ENCODE peak calls at places on chromosome 5, in nine cellular contexts. D is stromal cell of bone marrow; R is NCI-H460; F is SK-N-SH; E is A549; K is mesothelial cell of epicardium; G is iris pigment epithelial cell; L is NCI-H1092; H is activated CD4-positive, alpha-beta T cell treated with anti-CD3 and anti-CD28 coated beads for 24 hours. M is an unnamed sample.

GRCh38 chr5:174612686-174613085 is 111.7 kb upstream of the MSX2 start:
- DNase-seq in K (no peak), G (no peak), E (peak; percentile 33), D (no peak), H (no peak), R (peak; percentile 29), F (no peak), L (no peak), M (no peak)

GRCh38 chr5:150599917-150600511 is 40.4 kb upstream of the SYNPO start:
- DNase-seq in L (peak; percentile 73), F (peak; percentile 86), G (peak; percentile 78), K (peak; percentile 85), E (peak; percentile 91), R (peak; percentile 11), H (no peak), D (peak; percentile 22), M (no peak)

GRCh38 chr5:41542183-41542582 is 31.8 kb upstream of the PLCXD3 start:
- DNase-seq in D (no peak), H (no peak), R (no peak), E (no peak), L (no peak), G (no peak), K (no peak), F (no peak), M (no peak)

GRCh38 chr5:79399046-79399445 is 114.9 kb downstream of the HOMER1 start:
- DNase-seq in K (no peak), G (no peak), R (no peak), L (no peak), F (no peak), E (no peak), D (no peak), H (no peak), M (no peak)

GRCh38 chr5:79831910-79832309 is 142.3 kb downstream of the CMYA5 start:
- DNase-seq in R (no peak), D (no peak), L (no peak), G (no peak), H (no peak), E (no peak), F (no peak), K (no peak), M (no peak)

GRCh38 chr5:179171816-179172745 is 111.9 kb downstream of the ZNF354C start:
- DNase-seq in L (no peak), E (no peak), G (no peak), H (no peak), K (no peak), F (no peak), D (no peak), R (no peak), M (no peak)

GRCh38 chr5:153158608-153159007 is 331.9 kb upstream of the GRIA1 start:
- DNase-seq in K (no peak), E (no peak), H (no peak), G (no peak), L (no peak), F (no peak), D (no peak), R (no peak), M (no peak)

GRCh38 chr5:174312641-174313040 is 267.1 kb downstream of the NSG2 start:
- DNase-seq in K (no peak), F (no peak), D (no peak), E (no peak), G (no peak), H (no peak), R (no peak), L (no peak), M (no peak)

GRCh38 chr5:40332945-40333344 is 346.8 kb upstream of the PTGER4 start:
- DNase-seq in G (peak; percentile 37), F (no peak), K (no peak), H (no peak), L (no peak), R (no peak), D (no peak), E (no peak), M (no peak)

GRCh38 chr5:169302046-169302445 is 1.1 kb upstream of the SLIT3 start:
- DNase-seq in K (no peak), L (no peak), R (no peak), H (no peak), F (no peak), E (no peak), D (no peak), G (no peak), M (no peak)

GRCh38 chr5:14009575-14009974 is 65.1 kb upstream of the DNAH5 start:
- DNase-seq in G (peak; percentile 31), E (no peak), H (no peak), R (no peak), F (no peak), D (no peak), L (no peak), K (no peak), M (no peak)

GRCh38 chr5:150556859-150557506 is 49.1 kb downstream of the NDST1 start:
- DNase-seq in L (peak; percentile 7), G (no peak), D (no peak), F (no peak), K (no peak), R (no peak), H (no peak), E (no peak), M (no peak)

GRCh38 chr5:132472431-132472830 is 18.1 kb downstream of the IRF1 start:
- DNase-seq in F (no peak), D (no peak), G (no peak), H (no peak), K (no peak), L (no peak), R (no peak), E (no peak), M (no peak)